ENCODE peak calls at places on chromosomes 12 and 14, in ten cellular contexts. O, M, E, Q, S, U, F, H, C and K are unnamed samples.

GRCh38 chr12:62976110-62976640 is 41.2 kb upstream of the PPM1H start:
- DNase-seq in F (no peak), M (no peak), C (no peak), U (peak), O (no peak), Q (no peak), E (no peak), S (no peak), H (no peak), K (no peak)

GRCh38 chr14:96776791-96777190 is 20.4 kb upstream of the VRK1 start:
- DNase-seq in U (no peak), C (no peak), O (no peak), E (no peak), S (peak), Q (no peak), H (no peak), M (no peak), F (no peak), K (no peak)

GRCh38 chr14:61386173-61386772 is 64.9 kb downstream of the PRKCH start:
- DNase-seq in E (no peak), S (no peak), M (no peak), U (no peak), H (no peak), O (no peak), Q (no peak), C (no peak), F (no peak), K (no peak)

GRCh38 chr12:124190301-124191023 is 104.4 kb upstream of the RFLNA start:
- DNase-seq in U (no peak), O (no peak), H (no peak), M (no peak), E (no peak), S (no peak), C (no peak), F (no peak), Q (no peak), K (no peak)

GRCh38 chr12:131094831-131095805 is 141.4 kb downstream of the ADGRD1 start:
- DNase-seq in M (no peak), F (no peak), H (no peak), C (no peak), S (peak), U (no peak), O (no peak), Q (no peak), E (no peak), K (peak)

GRCh38 chr12:117872521-117873169 is 96.1 kb downstream of the KSR2 start:
- DNase-seq in E (no peak), U (no peak), M (no peak), S (no peak), F (no peak), Q (no peak), H (no peak), O (no peak), C (no peak), K (no peak)

GRCh38 chr12:69540606-69541386 is 44.5 kb upstream of the CCT2 start:
- DNase-seq in C (no peak), M (no peak), U (peak), H (no peak), E (peak), S (no peak), O (no peak), F (no peak), Q (peak), K (no peak)

GRCh38 chr12:125412506-125412905 is 347.3 kb downstream of the AACS start:
- DNase-seq in O (no peak), C (no peak), F (no peak), E (no peak), H (no peak), U (no peak), M (no peak), Q (no peak), S (no peak), K (no peak)

GRCh38 chr12:9674226-9674590 is 4.7 kb downstream of the CLEC2D start:
- DNase-seq in S (no peak), E (no peak), M (no peak), Q (no peak), F (no peak), U (no peak), O (no peak), H (no peak), C (no peak), K (no peak)

GRCh38 chr14:79483989-79484388 is 727.3 kb downstream of the DIO2 start:
- DNase-seq in U (no peak), O (no peak), C (no peak), Q (no peak), M (no peak), H (no peak), E (no peak), F (no peak), S (no peak), K (no peak)

GRCh38 chr14:23899788-23900187 is 53.8 kb upstream of the DHRS4 start:
- DNase-seq in Q (no peak), H (no peak), E (no peak), U (no peak), C (no peak), O (no peak), F (no peak), M (no peak), S (no peak), K (no peak)

GRCh38 chr14:36647827-36648753 is 13.6 kb upstream of the PAX9 start:
- DNase-seq in U (peak), S (peak), C (no peak), Q (peak), F (no peak), H (peak), M (peak), E (no peak), O (peak), K (peak)

GRCh38 chr12:53290661-53291060 is 4.7 kb upstream of the PFDN5 start:
- DNase-seq in E (no peak), C (no peak), Q (peak), H (no peak), U (peak), O (no peak), M (no peak), S (no peak), F (no peak), K (no peak)
- TF ChIP-seq CTCF in E (no peak), C (no peak), Q (no peak), H (no peak), U (no peak), O (no peak), M (no peak), S (no peak), F (no peak), K (no peak)

GRCh38 chr14:63203618-63204406 is 431 bp upstream of the RHOJ start:
- DNase-seq in M (no peak), F (peak), O (no peak), Q (peak), E (peak), C (peak), S (peak), U (peak), H (no peak), K (peak)
- TF ChIP-seq CTCF in M (no peak), F (peak), O (no peak), Q (peak), E (peak), C (peak), S (no peak), U (peak), H (no peak), K (no peak)

GRCh38 chr14:90785474-90785873 is 30.8 kb downstream of the TTC7B start:
- DNase-seq in M (no peak), F (no peak), H (no peak), S (peak), Q (no peak), E (no peak), O (no peak), C (no peak), U (no peak), K (no peak)
- TF ChIP-seq CTCF in M (no peak), F (no peak), H (no peak), S (no peak), Q (peak), E (no peak), O (no peak), C (peak), U (no peak), K (no peak)

GRCh38 chr14:76307786-76308780 is 67.9 kb upstream of the ESRRB start:
- DNase-seq in E (no peak), Q (no peak), H (no peak), C (no peak), F (no peak), S (no peak), M (no peak), U (peak), O (no peak), K (no peak)

GRCh38 chr14:76313303-76313702 is 62.6 kb upstream of the ESRRB start:
- DNase-seq in E (no peak), U (no peak), O (no peak), S (no peak), H (no peak), Q (no peak), M (no peak), F (no peak), C (no peak), K (no peak)

GRCh38 chr14:76311410-76311758 is 64.6 kb upstream of the ESRRB start:
- DNase-seq in F (no peak), E (no peak), S (no peak), C (no peak), O (no peak), M (no peak), U (no peak), H (no peak), Q (no peak), K (no peak)

GRCh38 chr14:76312821-76313220 is 63.1 kb upstream of the ESRRB start:
- DNase-seq in U (no peak), S (no peak), H (no peak), E (no peak), Q (no peak), M (no peak), C (no peak), O (no peak), F (no peak), K (peak)

DNA sequence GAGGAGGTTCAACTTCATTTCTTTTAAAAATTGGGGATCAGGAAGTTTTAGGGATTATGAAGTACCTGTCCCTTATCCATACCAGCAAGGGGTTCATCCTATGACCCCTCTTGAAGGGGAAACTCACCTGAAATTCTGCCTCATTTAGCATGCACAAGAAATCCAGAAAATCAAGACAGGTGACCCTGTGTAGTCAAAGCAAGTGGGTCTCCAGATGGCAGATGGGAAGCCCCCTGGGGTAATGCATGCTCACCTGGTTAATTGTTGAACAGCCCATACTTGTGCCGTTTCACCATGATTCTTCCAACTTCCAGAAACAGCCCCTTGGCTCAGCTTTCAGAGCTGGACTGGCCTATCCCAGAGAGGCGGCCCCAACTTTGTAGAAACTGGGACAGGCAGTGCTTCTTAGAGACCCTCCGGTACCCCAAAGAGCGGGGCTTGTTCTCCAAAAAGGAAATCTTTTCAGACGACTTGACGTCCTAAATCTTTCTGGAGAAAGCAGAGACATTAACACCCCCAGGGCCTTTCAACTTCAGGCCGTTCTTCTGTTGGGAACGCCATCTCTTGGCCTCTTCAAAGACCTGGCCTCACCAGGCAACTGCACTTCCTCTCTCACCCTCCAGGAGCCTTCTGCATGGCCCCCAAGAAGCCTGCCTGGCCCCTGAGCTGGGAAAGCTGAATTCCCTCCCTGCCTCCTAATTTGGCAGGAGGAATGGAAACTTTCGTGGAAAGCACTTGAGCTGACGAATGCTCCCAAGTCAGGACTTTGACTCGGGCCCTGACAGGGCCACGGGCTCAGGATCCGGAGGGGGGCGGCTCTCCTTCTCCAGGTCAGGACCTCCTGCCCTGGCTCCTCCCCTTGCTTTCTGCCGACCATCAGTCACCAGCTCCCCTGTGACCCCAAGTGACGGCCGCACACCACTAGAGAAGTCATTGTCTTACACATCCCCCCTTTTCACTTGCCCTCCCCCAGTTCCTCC is 66.1 kb upstream of the ESRRB start:
- DNase-seq in M (no peak), C (peak), E (no peak), U (no peak), H (no peak), O (no peak), Q (no peak), S (no peak), F (peak), K (no peak)
- TF ChIP-seq CTCF in M (no peak), C (peak), E (no peak), U (no peak), H (no peak), O (no peak), Q (no peak), S (no peak), F (peak), K (no peak)

GRCh38 chr12:68364893-68365725 is 32.9 kb upstream of the MDM1 start:
- DNase-seq in U (peak), F (peak), O (peak), M (peak), C (peak), Q (peak), S (peak), H (peak), E (peak), K (peak)
- TF ChIP-seq CTCF in U (no peak), F (no peak), O (no peak), M (no peak), C (no peak), Q (no peak), S (no peak), H (no peak), E (peak), K (no peak)